ENCODE peak calls at places on chromosomes 5 and 9, in four cellular contexts. F, K, Q and Z are unnamed samples. For H3K36me3, the result is how much of the 10 kb centered on the place peaks cover.

GRCh38 chr9:6899274-6899673 is 141.5 kb downstream of the KDM4C start:
- DNase-seq in Q (no peak), F (no peak), K (no peak), Z (no peak)

GRCh38 chr9:110776207-110776606 is 107.6 kb downstream of the MUSK start:
- DNase-seq in F (no peak), K (no peak), Q (no peak), Z (no peak)

GRCh38 chr5:90606539-90606938 is 47.9 kb downstream of the ADGRV1 start:
- DNase-seq in F (no peak), K (no peak), Q (no peak), Z (no peak)

GRCh38 chr5:98772415-98773213 is 849 bp upstream of the RGMB start:
- DNase-seq in K (peak), F (peak), Q (peak), Z (peak)

GRCh38 chr9:32340401-32340800 is 44.0 kb upstream of the ACO1 start:
- DNase-seq in Q (no peak), K (no peak), F (no peak), Z (no peak)

GRCh38 chr5:58886315-58887207 is 303.7 kb downstream of the RAB3C start:
- DNase-seq in K (peak), F (peak), Q (peak), Z (peak)

GRCh38 chr5:57696005-57696755 is 213.6 kb upstream of the ACTBL2 start:
- DNase-seq in Q (no peak), F (no peak), K (no peak), Z (no peak)

GRCh38 chr5:10065428-10066000 is 184.2 kb downstream of the ATPSCKMT start:
- DNase-seq in Q (no peak), F (no peak), K (no peak), Z (no peak)

DNA sequence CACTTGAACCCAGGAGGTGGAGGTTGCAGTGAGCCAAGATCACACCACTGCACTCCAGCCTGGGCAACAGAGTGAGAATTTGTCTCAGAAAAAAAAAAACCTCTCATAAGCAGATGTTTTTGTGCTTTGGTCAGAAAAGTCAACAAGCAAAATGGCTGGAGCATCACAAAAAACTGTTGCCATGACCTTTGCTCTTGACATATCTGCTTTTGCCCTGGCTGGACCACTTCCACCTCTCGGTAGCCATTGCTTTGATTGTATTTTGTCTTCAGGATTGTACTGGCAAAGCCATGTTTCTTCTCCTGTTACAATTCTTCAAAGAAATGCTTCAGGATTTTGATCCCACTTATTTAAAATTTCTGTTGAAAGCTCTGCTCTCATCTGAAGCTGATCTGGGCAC is 67.0 kb downstream of the MTMR12 start:
- DNase-seq in K (no peak), Q (no peak), F (no peak), Z (no peak)
- H3K36me3 ChIP-seq in K (half or more), Q (half or more), F (under half), Z (under half)

GRCh38 chr9:131611586-131611985 is 66.3 kb downstream of the PRRT1B start:
- DNase-seq in F (no peak), K (no peak), Q (no peak), Z (no peak)
- H3K36me3 ChIP-seq in F (under half), K (half or more), Q (half or more), Z (under half)

DNA sequence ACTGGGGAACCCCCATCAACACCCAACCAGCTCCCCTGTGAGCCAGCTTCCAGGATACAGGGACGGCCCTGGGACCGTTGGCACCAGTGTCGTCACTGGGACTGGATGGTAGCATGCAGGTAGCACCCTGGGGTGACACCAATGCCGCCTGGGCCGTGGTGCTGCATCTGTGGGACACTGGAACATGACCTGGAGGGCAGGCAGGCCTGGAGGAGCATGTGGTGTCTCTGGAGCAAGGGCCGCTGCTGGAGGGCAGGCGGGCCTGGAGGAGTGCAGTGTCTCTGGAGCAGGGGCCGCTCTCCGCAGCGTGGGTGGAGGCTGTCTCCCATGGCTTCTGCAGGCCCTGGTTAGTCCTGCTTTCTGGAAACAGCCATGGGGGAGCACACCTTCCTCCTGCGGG is 13.1 kb downstream of the LPCAT1 start:
- DNase-seq in Q (peak), K (peak), F (peak), Z (no peak)
- H3K36me3 ChIP-seq in Q (under half), K (half or more), F (under half), Z (under half)

DNA sequence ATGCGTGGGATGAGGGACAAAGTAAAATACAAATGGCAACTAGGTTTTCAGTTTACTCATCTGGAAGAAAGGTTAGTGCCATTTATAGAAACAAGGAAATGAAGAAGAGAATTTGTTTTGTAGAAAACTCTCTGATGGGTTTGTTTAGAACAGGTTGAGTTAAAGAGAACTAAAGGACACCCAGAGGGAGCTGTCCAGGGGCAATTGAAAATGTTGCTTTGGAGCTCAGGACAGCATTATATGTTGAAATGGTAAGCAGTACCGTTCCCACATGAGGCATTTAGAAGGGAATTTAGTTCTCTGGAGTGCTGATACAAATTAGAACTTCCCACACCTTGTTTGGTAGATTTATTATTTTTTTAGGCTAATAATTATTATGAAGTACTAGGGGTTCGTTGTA is 71.5 kb downstream of the ZNF462 start:
- DNase-seq in F (no peak), K (no peak), Q (no peak), Z (no peak)
- H3K36me3 ChIP-seq in F (under half), K (under half), Q (half or more), Z (under half)